ENCODE peak calls at places on chromosome 16, in eight cellular contexts. N is AG08395; L is anterior cingulate cortex; P is effector CD4-positive, alpha-beta T cell; S is IMR-90; E is AG10803; V is PC-3; U is kidney epithelial cell. G is an unnamed sample.

GRCh38 chr16:87464691-87465300 is 28.0 kb downstream of the ZCCHC14 start:
- DNase-seq in N (peak), L (peak), P (no peak), S (peak), E (peak), V (peak), U (peak), G (peak)

GRCh38 chr16:30005341-30006094 is 5.3 kb downstream of the DOC2A start:
- DNase-seq in N (peak), L (peak), P (no peak), S (peak), E (peak), V (peak), U (no peak), G (peak)

GRCh38 chr16:22721497-22722100 is 92.4 kb upstream of the HS3ST2 start:
- DNase-seq in N (peak), L (no peak), P (no peak), S (no peak), E (peak), V (no peak), U (no peak), G (no peak)

GRCh38 chr16:2472885-2473284 is 1.8 kb downstream of the NTN3 start:
- DNase-seq in N (no peak), L (no peak), P (no peak), S (no peak), E (no peak), V (no peak), U (no peak), G (no peak)

GRCh38 chr16:57865746-57866528 is 63.6 kb upstream of the KIFC3 start:
- DNase-seq in N (no peak), L (no peak), P (no peak), S (no peak), E (no peak), V (peak), U (no peak), G (no peak)

GRCh38 chr16:66487580-66488235 is 60.6 kb downstream of the BEAN1 start:
- DNase-seq in N (no peak), L (no peak), P (no peak), S (no peak), E (peak), V (no peak), U (no peak), G (no peak)

GRCh38 chr16:15444264-15444663 is 9.9 kb downstream of the BMERB1 start:
- DNase-seq in N (no peak), L (no peak), P (no peak), S (no peak), E (no peak), V (no peak), U (no peak), G (no peak)

GRCh38 chr16:66458292-66458691 is 31.2 kb downstream of the BEAN1 start:
- DNase-seq in N (no peak), L (no peak), P (no peak), S (no peak), E (no peak), V (no peak), U (no peak), G (no peak)

GRCh38 chr16:88973007-88973410 is 4.0 kb downstream of the CBFA2T3 start:
- DNase-seq in N (no peak), L (no peak), P (no peak), S (no peak), E (no peak), V (no peak), U (no peak), G (no peak)

GRCh38 chr16:87062569-87063442 is 254.4 kb downstream of the C16orf95 start:
- DNase-seq in N (peak), L (peak), P (peak), S (peak), E (peak), V (peak), U (no peak), G (peak)

GRCh38 chr16:58028541-58029070 is 3.1 kb downstream of the MMP15 start:
- DNase-seq in N (no peak), L (no peak), P (no peak), S (no peak), E (no peak), V (no peak), U (no peak), G (no peak)